ENCODE peak calls at places on chromosomes 2 and 18, in four cellular contexts. F is RWPE1, V is psoas muscle, U is GM23338. R is an unnamed sample.

GRCh38 chr18:61543518-61543917 is 210.3 kb downstream of the CDH20 start:
- DNase-seq in F (no peak), V (no peak), U (no peak), R (no peak)

GRCh38 chr2:138814123-138814883 is 34.1 kb upstream of the NXPH2 start:
- DNase-seq in F (no peak), V (no peak), U (peak; percentile 70), R (no peak)

GRCh38 chr2:98923244-98923940 is 12.6 kb downstream of the CRACDL start:
- DNase-seq in F (no peak), V (no peak), U (no peak), R (no peak)

GRCh38 chr2:136796339-136796738 is 31.0 kb downstream of the THSD7B start:
- DNase-seq in F (no peak), V (no peak), U (peak; percentile 43), R (no peak)

GRCh38 chr18:8814206-8814605 is 108.8 kb downstream of the MTCL1 start:
- DNase-seq in F (no peak), V (no peak), U (no peak), R (peak; percentile 33)

GRCh38 chr18:54335638-54336173 is 22.0 kb downstream of the STARD6 start:
- DNase-seq in F (no peak), V (no peak), U (no peak), R (no peak)

GRCh38 chr18:44986933-44987332 is 306.2 kb downstream of the SETBP1 start:
- DNase-seq in F (no peak), V (no peak), U (no peak), R (no peak)

GRCh38 chr2:70132244-70133126 is 45.2 kb downstream of the PCBP1 start:
- DNase-seq in F (no peak), V (peak; percentile 68), U (no peak), R (peak; percentile 57)

GRCh38 chr2:7014201-7014640 is 97.0 kb downstream of the RNF144A start:
- DNase-seq in F (no peak), V (no peak), U (peak; percentile 54), R (peak; percentile 23)

GRCh38 chr2:239196474-239197021 is 204.3 kb downstream of the HDAC4 start:
- DNase-seq in F (no peak), V (peak; percentile 46), U (no peak), R (no peak)

GRCh38 chr2:10620481-10620880 is 69.3 kb downstream of the NOL10 start:
- DNase-seq in F (no peak), V (no peak), U (no peak), R (peak; percentile 50)

GRCh38 chr2:183269956-183270355 is 145.7 kb downstream of the NUP35 start:
- DNase-seq in F (no peak), V (no peak), U (no peak), R (no peak)

GRCh38 chr2:33673937-33674336 is 74.8 kb upstream of the FAM98A start:
- DNase-seq in F (peak; percentile 18), V (no peak), U (peak; percentile 13), R (no peak)

GRCh38 chr18:66752733-66753132 is 148.8 kb upstream of the CDH19 start:
- DNase-seq in F (peak; percentile 1), V (no peak), U (no peak), R (no peak)

GRCh38 chr2:119672161-119672862 is 6.7 kb upstream of the TMEM177 start:
- DNase-seq in F (no peak), V (no peak), U (no peak), R (no peak)

GRCh38 chr18:77052297-77052645 is 80.3 kb downstream of the MBP start:
- DNase-seq in F (no peak), V (no peak), U (no peak), R (no peak)

GRCh38 chr2:146989726-146990125 is 855.1 kb upstream of the ACVR2A start:
- DNase-seq in F (no peak), V (no peak), U (no peak), R (no peak)

GRCh38 chr2:39593439-39594393 is 72.0 kb upstream of the TMEM178A start:
- DNase-seq in F (peak; percentile 28), V (no peak), U (peak; percentile 87), R (peak; percentile 79)

GRCh38 chr2:224958873-224959272 is 83.4 kb downstream of the DOCK10 start:
- DNase-seq in F (no peak), V (no peak), U (no peak), R (no peak)

GRCh38 chr2:191209346-191209745 is 35.9 kb upstream of the MYO1B start:
- DNase-seq in F (no peak), V (no peak), U (no peak), R (no peak)

GRCh38 chr18:22558945-22559385 is 141.2 kb upstream of the CTAGE1 start:
- DNase-seq in F (peak; percentile 31), V (peak; percentile 56), U (peak; percentile 40), R (peak; percentile 93)

GRCh38 chr18:22557160-22557941 is 139.6 kb upstream of the CTAGE1 start:
- DNase-seq in F (no peak), V (no peak), U (peak; percentile 21), R (no peak)

GRCh38 chr18:22560283-22560627 is 142.5 kb upstream of the CTAGE1 start:
- DNase-seq in F (no peak), V (no peak), U (no peak), R (no peak)

GRCh38 chr18:22560797-22561196 is 143.1 kb upstream of the CTAGE1 start:
- DNase-seq in F (no peak), V (no peak), U (no peak), R (no peak)

DNA sequence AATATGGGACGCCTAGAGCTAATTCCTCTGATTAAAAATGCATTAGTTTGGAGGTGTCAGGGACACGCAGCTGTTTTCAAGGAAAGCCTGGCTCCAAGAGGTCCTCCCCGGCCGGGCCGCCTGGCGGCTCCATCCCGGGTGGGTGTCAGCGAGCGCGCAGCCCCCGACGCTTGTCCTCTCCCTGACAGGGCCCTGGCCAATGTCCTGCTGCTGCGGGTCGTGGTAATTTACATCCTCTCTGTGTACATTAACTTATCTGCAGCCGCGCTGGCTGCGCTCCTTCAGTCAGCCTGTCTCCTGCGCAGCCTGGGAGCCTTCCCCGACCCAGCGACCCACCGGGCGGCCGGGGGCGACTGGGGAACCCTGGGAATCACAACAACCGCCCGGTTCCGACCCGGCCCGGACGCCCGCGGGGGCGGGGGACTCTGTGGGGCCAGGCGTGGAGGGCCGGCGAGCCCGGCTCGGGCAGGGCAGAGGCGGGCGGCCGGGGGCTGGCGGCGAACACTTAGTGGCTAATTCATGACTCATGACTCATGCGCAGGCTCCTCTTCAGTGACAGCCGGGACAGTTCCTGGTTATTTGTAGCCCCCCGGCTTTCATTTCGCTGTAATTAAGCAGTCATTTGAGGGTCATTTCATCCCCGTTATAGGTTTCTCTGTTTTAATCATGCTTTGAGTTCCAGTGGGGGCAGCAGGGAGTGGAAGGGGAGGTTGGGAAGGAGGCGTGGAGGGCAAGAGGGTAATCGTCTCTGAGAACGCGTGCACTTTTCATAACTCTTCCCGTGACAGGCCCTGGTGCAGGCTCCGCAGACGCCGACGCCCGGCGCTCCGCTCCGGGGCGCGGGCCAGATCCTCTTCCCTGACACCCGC is 141.9 kb upstream of the CTAGE1 start:
- DNase-seq in F (peak; percentile 28), V (peak; percentile 75), U (peak; percentile 51), R (peak; percentile 84)
- TF ChIP-seq CTCF in F (no peak), V (no peak), U (no peak), R (peak; percentile 46)

GRCh38 chr2:216560695-216561370 is 62.2 kb downstream of the RPL37A start:
- DNase-seq in F (no peak), V (no peak), U (no peak), R (peak; percentile 79)
- H3K27ac ChIP-seq in F (no peak overlapping the region), V (no peak overlapping the region), U (no peak overlapping the region), R (peak overlapping the region; percentile 3)

GRCh38 chr2:60555066-60555793 is 1.8 kb upstream of the BCL11A start:
- DNase-seq in F (peak; percentile 55), V (peak; percentile 56), U (peak; percentile 74), R (no peak)
- TF ChIP-seq CTCF in F (peak; percentile 49), V (no peak), U (no peak), R (peak; percentile 52)

GRCh38 chr2:204110250-204111183 is 174.0 kb downstream of the ICOS start:
- DNase-seq in F (no peak), V (no peak), U (no peak), R (peak; percentile 47)
- H3K27ac ChIP-seq in F (no peak overlapping the region), V (no peak overlapping the region), U (no peak overlapping the region), R (no peak overlapping the region)

DNA sequence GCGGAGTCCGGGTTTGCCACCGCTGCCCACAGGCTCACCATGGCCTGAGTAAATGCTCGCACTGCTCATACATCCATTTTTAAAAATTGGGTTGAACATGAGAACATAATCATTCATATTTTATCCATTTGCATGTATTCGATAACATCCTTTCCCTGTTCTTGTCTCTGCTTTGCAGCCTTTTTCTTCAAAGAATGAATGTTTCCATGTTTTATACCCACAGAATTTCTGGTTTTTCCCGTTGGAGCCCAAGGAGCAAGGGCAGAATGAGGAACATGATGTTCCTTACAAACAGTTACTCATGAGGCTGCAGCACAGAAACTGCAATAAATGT is 146.5 kb downstream of the CCDC74A start:
- DNase-seq in F (no peak), V (no peak), U (no peak), R (no peak)
- TF ChIP-seq CTCF in F (peak; percentile 48), V (no peak), U (no peak), R (no peak)

DNA sequence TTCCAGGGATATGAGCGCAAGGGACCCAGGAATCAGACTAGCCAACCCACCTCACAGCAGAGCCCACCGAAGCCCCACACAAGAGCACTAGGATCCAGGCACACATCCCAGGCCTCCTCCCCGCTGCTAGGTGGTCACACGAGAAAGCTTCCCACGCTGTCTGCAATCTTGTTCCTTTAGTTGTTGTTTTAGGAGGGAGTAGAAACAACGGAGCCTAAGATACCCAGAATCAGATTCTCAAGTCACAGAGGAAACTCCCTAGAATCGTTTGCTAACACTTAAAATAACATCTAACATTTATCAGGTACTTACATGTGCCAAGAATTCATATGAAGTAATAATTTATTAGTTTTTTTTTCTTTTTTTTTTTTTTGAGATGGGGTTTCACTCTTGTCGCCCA is 9.8 kb upstream of the ATL2 start:
- DNase-seq in F (no peak), V (no peak), U (no peak), R (no peak)
- H3K27ac ChIP-seq in F (no peak overlapping the region), V (no peak overlapping the region), U (no peak overlapping the region), R (no peak overlapping the region)

GRCh38 chr18:3655254-3655554 is 205.2 kb downstream of the TGIF1 start:
- DNase-seq in F (no peak), V (no peak), U (no peak), R (no peak)

GRCh38 chr18:3655637-3656050 is 205.7 kb downstream of the TGIF1 start:
- DNase-seq in F (no peak), V (no peak), U (no peak), R (no peak)

GRCh38 chr18:3660719-3661118 is 210.7 kb downstream of the TGIF1 start:
- DNase-seq in F (no peak), V (no peak), U (no peak), R (no peak)

GRCh38 chr18:3661121-3661520 is 211.1 kb downstream of the TGIF1 start:
- DNase-seq in F (no peak), V (no peak), U (no peak), R (no peak)

GRCh38 chr18:3658529-3658928 is 208.6 kb downstream of the TGIF1 start:
- DNase-seq in F (no peak), V (no peak), U (no peak), R (no peak)
- TF ChIP-seq CTCF in F (no peak), V (no peak), U (no peak), R (no peak)

GRCh38 chr2:231127936-231128335 is 3.1 kb upstream of the HTR2B start:
- DNase-seq in F (peak; percentile 10), V (no peak), U (no peak), R (no peak)
- H3K27ac ChIP-seq in F (no peak overlapping the region), V (no peak overlapping the region), U (no peak overlapping the region), R (no peak overlapping the region)

R was measured in brain microvascular endothelial cell.